ENCODE peak calls at places on chromosome 21, in five cellular contexts. M is GM12891, I is K562, G is H1, Y is GM12878. A is an unnamed sample.

GRCh38 chr21:21897275-21897883 is 899.2 kb downstream of the NCAM2 start:
- DNase-seq in Y (no peak), G (no peak), I (no peak), M (no peak), A (no peak)

GRCh38 chr21:34890724-34891609 is 158.1 kb downstream of the RUNX1 start:
- DNase-seq in Y (no peak), G (no peak), I (no peak), M (no peak), A (no peak)

GRCh38 chr21:39384674-39385298 is 35.9 kb upstream of the HMGN1 start:
- DNase-seq in G (no peak), I (no peak), M (no peak), Y (no peak), A (no peak)

GRCh38 chr21:8989261-8989882 is 1532.0 kb upstream of the TPTE start:
- DNase-seq in M (no peak), I (peak), Y (no peak), G (no peak), A (no peak)

GRCh38 chr21:42974832-42975820 is 764 bp downstream of the PKNOX1 start:
- DNase-seq in I (peak), G (no peak), M (peak), Y (no peak), A (peak)

GRCh38 chr21:39535646-39536437 is 76.9 kb upstream of the B3GALT5 start:
- DNase-seq in M (no peak), G (no peak), I (no peak), Y (no peak), A (no peak)

GRCh38 chr21:39637971-39638628 is 25.4 kb downstream of the B3GALT5 start:
- DNase-seq in G (no peak), Y (no peak), I (no peak), M (no peak), A (no peak)

GRCh38 chr21:26844258-26845065 is 747 bp downstream of the ADAMTS1 start:
- DNase-seq in Y (no peak), I (no peak), G (no peak), M (no peak), A (no peak)

GRCh38 chr21:7952648-7953047 is 2568.7 kb upstream of the TPTE start:
- DNase-seq in G (no peak), Y (no peak), M (no peak), I (no peak), A (no peak)

GRCh38 chr21:41752231-41752681 is 14.6 kb downstream of the RIPK4 start:
- DNase-seq in I (no peak), G (no peak), Y (no peak), M (no peak), A (no peak)

GRCh38 chr21:23949493-23949892 is 1657.8 kb downstream of the MRPL39 start:
- DNase-seq in I (no peak), M (no peak), Y (no peak), G (no peak), A (no peak)

GRCh38 chr21:24265987-24266386 is 1341.3 kb downstream of the MRPL39 start:
- DNase-seq in M (no peak), Y (no peak), I (no peak), G (no peak), A (no peak)

GRCh38 chr21:27062441-27062840 is 95.6 kb upstream of the ADAMTS5 start:
- DNase-seq in I (no peak), Y (no peak), M (no peak), G (no peak), A (no peak)

GRCh38 chr21:26293291-26293946 is 122.8 kb upstream of the APP start:
- DNase-seq in Y (no peak), I (no peak), G (no peak), M (no peak), A (no peak)

GRCh38 chr21:37502947-37503346 is 136.4 kb downstream of the DYRK1A start:
- DNase-seq in Y (no peak), G (no peak), M (no peak), I (no peak), A (no peak)

GRCh38 chr21:37711294-37711844 is 204.9 kb downstream of the KCNJ6 start:
- DNase-seq in G (no peak), Y (no peak), M (no peak), I (no peak), A (no peak)

GRCh38 chr21:33424214-33424613 is 21.0 kb downstream of the IFNGR2 start:
- DNase-seq in I (no peak), M (no peak), G (no peak), Y (no peak), A (no peak)

GRCh38 chr21:31530918-31531705 is 128.4 kb upstream of the SOD1 start:
- DNase-seq in I (no peak), Y (no peak), G (no peak), M (no peak), A (no peak)
- TF ChIP-seq TAF1 in I (no peak), Y (no peak), G (no peak), M (no peak), A (no peak)

GRCh38 chr21:45516071-45516670 is 26.1 kb downstream of the SLC19A1 start:
- DNase-seq in G (no peak), M (no peak), I (no peak), Y (no peak), A (no peak)

GRCh38 chr21:45519182-45519581 is 23.1 kb downstream of the SLC19A1 start:
- DNase-seq in Y (no peak), I (no peak), M (no peak), G (no peak), A (no peak)

GRCh38 chr21:45516671-45517151 is 25.5 kb downstream of the SLC19A1 start:
- DNase-seq in Y (no peak), I (no peak), M (no peak), G (no peak), A (no peak)

GRCh38 chr21:45515241-45516061 is 26.8 kb downstream of the SLC19A1 start:
- DNase-seq in G (no peak), M (no peak), Y (no peak), I (no peak), A (no peak)

GRCh38 chr21:45517249-45518065 is 24.8 kb downstream of the SLC19A1 start:
- DNase-seq in M (no peak), Y (peak), G (no peak), I (peak), A (no peak)
- TF ChIP-seq POLR2A in M (no peak), Y (no peak), G (no peak), I (no peak), A (no peak)

GRCh38 chr21:17048974-17049373 is 463.9 kb upstream of the CXADR start:
- DNase-seq in Y (no peak), G (no peak), M (no peak), I (no peak), A (no peak)
- TF ChIP-seq POLR2AphosphoS5 in Y (no peak), G (no peak), M (no peak), I (no peak), A (no peak)

GRCh38 chr21:44901391-44902074 is 19.2 kb downstream of the ITGB2 start:
- DNase-seq in I (no peak), M (no peak), Y (no peak), G (no peak), A (no peak)

GRCh38 chr21:44902268-44903053 is 18.2 kb downstream of the ITGB2 start:
- DNase-seq in Y (no peak), G (no peak), I (no peak), M (no peak), A (no peak)

GRCh38 chr21:44904141-44904923 is 16.4 kb downstream of the ITGB2 start:
- DNase-seq in Y (no peak), M (no peak), G (no peak), I (no peak), A (no peak)

GRCh38 chr21:44903689-44904088 is 17.0 kb downstream of the ITGB2 start:
- DNase-seq in Y (no peak), G (no peak), I (no peak), M (no peak), A (no peak)

GRCh38 chr21:44903054-44903685 is 17.5 kb downstream of the ITGB2 start:
- DNase-seq in I (no peak), Y (no peak), G (no peak), M (no peak), A (no peak)
- TF ChIP-seq TAF1 in I (no peak), Y (no peak), G (no peak), M (no peak), A (no peak)

GRCh38 chr21:46323710-46324389 is at the start of the genes C21orf58 and PCNT:
- DNase-seq in I (peak), M (peak), Y (peak), G (peak), A (peak)
- TF ChIP-seq POLR2A in I (peak), M (peak), Y (peak), G (no peak), A (peak)

DNA sequence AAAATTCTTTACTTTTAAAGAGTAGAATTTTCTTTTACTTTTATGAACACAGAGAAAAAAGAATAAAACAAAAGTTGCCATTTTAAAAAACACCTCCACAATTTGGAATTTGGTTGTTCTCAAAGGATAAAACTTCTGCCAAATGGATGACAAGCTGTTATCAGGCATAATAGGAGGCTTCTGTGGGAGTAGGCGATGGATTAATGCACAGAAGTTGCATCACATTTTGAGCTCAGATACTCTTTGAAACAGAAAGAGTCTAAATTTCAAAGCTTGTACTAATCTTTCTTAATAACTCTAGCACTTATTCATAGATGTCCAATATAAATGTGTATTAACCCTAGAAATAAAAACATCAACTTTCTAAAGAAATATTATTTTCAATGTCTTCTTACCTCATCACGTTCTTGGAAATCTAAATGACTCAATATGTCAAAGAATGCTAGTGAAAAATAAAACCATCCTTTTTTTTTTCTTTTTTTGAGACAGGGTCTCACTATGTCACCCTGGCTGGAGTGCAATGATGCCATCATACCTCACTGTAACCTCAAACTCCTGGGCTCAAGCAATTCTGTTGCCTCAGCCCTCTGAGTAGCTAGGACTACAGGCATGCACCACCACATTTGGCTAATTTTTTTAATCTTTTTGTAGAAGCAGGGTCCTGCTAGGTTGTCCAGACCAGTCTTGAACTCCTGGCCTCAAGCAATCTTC is 112.8 kb upstream of the USP25 start:
- DNase-seq in M (no peak), Y (no peak), G (no peak), I (no peak), A (no peak)
- TF ChIP-seq POLR2AphosphoS5 in M (no peak), Y (no peak), G (no peak), I (no peak), A (no peak)

DNA sequence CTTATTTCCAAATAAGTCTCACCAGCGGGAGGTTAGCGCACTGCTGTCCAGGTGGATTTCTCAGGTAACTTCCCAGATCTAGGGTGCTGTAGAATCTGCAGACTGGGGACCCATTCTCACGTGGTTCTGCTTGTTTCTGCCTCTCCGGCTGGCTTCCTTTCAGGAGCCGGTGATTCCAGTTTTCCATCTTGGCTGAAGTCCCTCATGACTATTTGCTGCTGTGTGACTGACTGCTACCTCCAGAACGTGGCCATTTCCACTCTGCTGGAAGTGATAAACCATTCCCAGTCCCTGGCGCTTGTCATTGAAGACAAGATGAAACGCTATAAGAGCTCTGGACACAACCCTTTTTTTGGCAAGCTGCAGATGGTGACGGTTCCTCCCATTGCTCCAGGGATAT is 76.0 kb downstream of the DOP1B start:
- DNase-seq in I (no peak), M (no peak), G (no peak), Y (no peak), A (no peak)
- TF ChIP-seq TAF1 in I (no peak), M (no peak), G (no peak), Y (no peak), A (no peak)